ENCODE peak calls at places on chromosomes 7 and 10, in five cellular contexts. Z, A, W, X and K are unnamed samples.

GRCh38 chr10:15152556-15152955 is 15.9 kb downstream of the NMT2 start:
- DNase-seq in Z (no peak), A (no peak), X (no peak), W (no peak), K (no peak)

GRCh38 chr7:139734395-139734794 is 43.4 kb downstream of the HIPK2 start:
- DNase-seq in A (no peak), Z (peak; percentile 85), W (no peak), X (no peak), K (peak; percentile 31)

GRCh38 chr7:135979674-135980660 is 2.8 kb upstream of the MTPN start:
- DNase-seq in Z (peak; percentile 33), W (no peak), X (no peak), A (no peak), K (no peak)

GRCh38 chr10:96585726-96586418 is 940 bp downstream of the TM9SF3 start:
- DNase-seq in A (peak; percentile 51), X (no peak), W (peak; percentile 52), Z (peak; percentile 11), K (no peak)

GRCh38 chr10:5963071-5963470 is 14.3 kb downstream of the IL15RA start:
- DNase-seq in A (no peak), W (no peak), Z (no peak), X (no peak), K (no peak)

GRCh38 chr7:138711007-138711406 is 9.8 kb upstream of the SVOPL start:
- DNase-seq in A (no peak), X (no peak), Z (no peak), W (no peak), K (no peak)

GRCh38 chr7:6636741-6637543 is at the start of gene ZNF316:
- DNase-seq in W (no peak), X (peak; percentile 86), Z (peak; percentile 24), A (peak; percentile 29), K (no peak)

GRCh38 chr10:59601985-59602384 is 107.7 kb downstream of the SLC16A9 start:
- DNase-seq in W (no peak), Z (no peak), A (no peak), X (no peak), K (no peak)

GRCh38 chr7:6691609-6692106 is 15.1 kb downstream of the ZNF12 start:
- DNase-seq in X (no peak), A (no peak), W (no peak), Z (peak; percentile 6), K (no peak)

GRCh38 chr10:42952358-42952757 is 124.5 kb upstream of the RET start:
- DNase-seq in X (peak; percentile 67), W (no peak), Z (peak; percentile 4), A (peak; percentile 34), K (peak; percentile 2)

DNA sequence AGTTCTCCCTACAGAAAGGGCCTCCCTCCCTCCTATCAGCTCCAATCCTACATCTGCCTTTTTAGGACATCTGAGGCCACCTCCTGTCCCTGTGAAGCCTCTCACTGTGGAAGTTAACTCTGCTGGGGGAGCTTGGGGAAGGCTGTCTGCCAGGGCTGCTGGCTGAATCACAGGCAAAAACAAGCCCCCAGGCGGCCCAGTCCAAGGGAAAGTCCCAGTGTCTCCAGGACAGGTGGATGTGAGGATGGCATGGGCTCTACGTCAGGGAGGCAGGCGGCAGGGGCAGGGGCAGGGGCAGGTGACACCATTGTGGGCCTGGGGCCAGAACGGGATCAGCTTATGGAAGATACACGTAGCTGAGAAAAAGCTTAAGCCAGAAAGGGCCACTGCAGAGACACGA is 240.2 kb downstream of the MAD1L1 start:
- DNase-seq in A (no peak), W (no peak), X (no peak), Z (no peak), K (no peak)
- H3K27ac ChIP-seq in A (no peak overlapping the region), W (no peak overlapping the region), X (no peak overlapping the region), Z (no peak overlapping the region), K (no peak overlapping the region)

GRCh38 chr7:148715027-148715426 is 16.3 kb downstream of the CUL1 start:
- DNase-seq in A (no peak), Z (peak; percentile 57), X (no peak), W (no peak), K (no peak)
- H3K27ac ChIP-seq in A (no peak overlapping the region), Z (no peak overlapping the region), X (no peak overlapping the region), W (no peak overlapping the region), K (peak overlapping the region; percentile 19)

DNA sequence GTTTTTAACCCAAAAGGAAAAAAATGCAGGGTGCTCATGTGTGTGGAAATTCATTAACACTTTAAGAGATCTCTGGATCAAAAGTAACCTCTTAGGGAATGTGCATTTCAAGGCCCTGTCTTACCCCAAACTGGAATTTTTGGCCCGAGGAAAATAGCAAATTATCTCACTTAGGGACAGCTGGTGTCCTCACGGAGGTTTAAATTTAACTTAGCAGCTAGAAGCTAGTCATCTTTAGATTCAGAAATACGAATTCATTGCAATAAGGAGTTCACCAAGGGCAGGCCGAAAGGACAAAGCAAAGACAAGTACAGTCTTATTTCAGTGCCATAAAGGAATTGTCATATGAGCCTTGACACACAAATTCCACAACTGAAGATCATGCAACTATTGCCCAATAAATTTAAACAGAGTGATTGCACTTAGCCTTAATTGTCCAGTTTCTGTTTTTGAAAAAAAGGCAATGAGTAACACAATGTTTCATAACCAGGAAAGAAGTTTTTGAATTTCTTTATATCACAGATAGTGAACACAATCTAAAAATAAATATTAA is 22.4 kb upstream of the SEMA3C start:
- DNase-seq in X (no peak), Z (peak; percentile 93), A (no peak), W (no peak), K (peak; percentile 93)
- H3K27ac ChIP-seq in X (peak overlapping the region; percentile 72), Z (peak overlapping the region; percentile 98), A (peak overlapping the region; percentile 26), W (no peak overlapping the region), K (peak overlapping the region; percentile 99)

GRCh38 chr7:79420464-79420863 is 33.0 kb downstream of the MAGI2 start:
- DNase-seq in Z (peak; percentile 62), W (no peak), A (no peak), X (no peak), K (peak; percentile 45)
- H3K27ac ChIP-seq in Z (no peak overlapping the region), W (no peak overlapping the region), A (no peak overlapping the region), X (no peak overlapping the region), K (peak overlapping the region; percentile 3)

GRCh38 chr7:128759274-128759673 is 16.3 kb downstream of the OPN1SW start:
- DNase-seq in W (no peak), X (no peak), Z (no peak), A (no peak), K (no peak)

GRCh38 chr7:128755816-128756476 is 16.8 kb downstream of the CALU start:
- DNase-seq in X (no peak), A (no peak), W (no peak), Z (no peak), K (no peak)

GRCh38 chr7:128758553-128758952 is 17.0 kb downstream of the OPN1SW start:
- DNase-seq in Z (no peak), W (no peak), A (no peak), X (no peak), K (no peak)

GRCh38 chr7:128755075-128755474 is 15.9 kb downstream of the CALU start:
- DNase-seq in Z (no peak), A (no peak), W (no peak), X (no peak), K (no peak)

GRCh38 chr7:128757203-128757602 is 18.0 kb downstream of the CALU start:
- DNase-seq in Z (no peak), X (no peak), A (no peak), W (no peak), K (no peak)
- H3K27ac ChIP-seq in Z (no peak overlapping the region), X (no peak overlapping the region), A (peak overlapping the region; percentile 55), W (no peak overlapping the region), K (no peak overlapping the region)

DNA sequence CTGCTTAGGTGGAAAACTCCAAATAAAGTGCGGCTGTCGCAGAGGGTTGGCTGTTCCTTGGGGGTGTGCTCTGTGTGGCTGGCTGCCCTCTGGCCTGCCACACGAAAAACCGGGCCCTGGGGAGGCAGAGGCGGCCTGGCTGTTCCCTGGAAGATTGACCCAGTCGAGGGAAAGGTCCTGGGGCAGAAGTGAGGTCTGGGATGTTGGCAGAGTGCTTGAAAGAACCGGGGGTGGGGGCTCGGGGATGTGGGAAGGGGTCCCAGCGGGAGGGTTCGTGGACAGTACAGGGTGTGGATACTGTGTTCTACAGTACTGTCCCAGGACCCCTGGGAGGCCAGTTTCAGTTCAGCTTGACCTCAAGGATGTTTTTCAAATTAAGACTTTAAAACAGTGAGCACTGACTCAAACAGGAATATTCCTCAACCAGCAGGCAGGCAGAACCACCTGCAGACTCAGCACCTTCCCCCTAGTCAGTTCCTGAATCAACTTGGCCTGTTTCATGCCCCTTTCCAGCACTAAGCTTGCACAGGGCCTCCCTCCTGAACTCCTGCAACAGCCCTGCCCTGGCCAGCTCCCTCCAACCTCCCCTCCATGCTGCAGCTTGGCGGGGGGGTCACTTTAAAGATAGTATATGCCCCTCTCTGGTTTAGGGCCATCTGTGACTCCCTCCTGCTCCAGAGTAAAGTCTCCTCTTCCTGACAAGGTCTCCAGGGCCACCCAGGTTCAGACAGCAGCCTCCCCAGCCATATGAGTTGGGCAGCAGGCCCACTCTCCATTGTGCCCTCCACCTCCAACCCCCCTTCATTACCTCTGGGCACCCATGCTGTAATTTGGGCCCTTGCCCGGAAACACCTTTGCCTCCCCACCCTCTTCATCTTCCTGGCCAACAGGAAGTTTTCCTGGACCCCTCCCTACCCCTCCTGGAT is 3.2 kb upstream of the ATP6V1F start:
- DNase-seq in Z (no peak), W (no peak), X (no peak), A (no peak), K (no peak)
- H3K27ac ChIP-seq in Z (no peak overlapping the region), W (no peak overlapping the region), X (no peak overlapping the region), A (peak overlapping the region; percentile 39), K (no peak overlapping the region)

GRCh38 chr10:77386833-77387232 is 250.8 kb downstream of the KCNMA1 start:
- DNase-seq in A (no peak), W (no peak), Z (no peak), X (no peak), K (no peak)
- H3K27ac ChIP-seq in A (peak overlapping the region; percentile 10), W (no peak overlapping the region), Z (no peak overlapping the region), X (no peak overlapping the region), K (peak overlapping the region; percentile 0)

GRCh38 chr10:48317321-48317990 is 11.0 kb downstream of the MAPK8 start:
- DNase-seq in Z (no peak), X (no peak), W (no peak), A (no peak), K (no peak)
- H3K27ac ChIP-seq in Z (no peak overlapping the region), X (no peak overlapping the region), W (no peak overlapping the region), A (no peak overlapping the region), K (no peak overlapping the region)

GRCh38 chr7:40419832-40420231 is 285.0 kb downstream of the SUGCT start:
- DNase-seq in A (no peak), X (no peak), Z (no peak), W (no peak), K (no peak)
- H3K27ac ChIP-seq in A (no peak overlapping the region), X (no peak overlapping the region), Z (no peak overlapping the region), W (no peak overlapping the region), K (no peak overlapping the region)